ENCODE peak calls at places on chromosomes 13 and 19, in eight cellular contexts. U is right atrium auricular region; J is activated T-cell treated with anti-CD3 and anti-CD28 coated beads, Interleukin-2, amount 50 U/mL, for 72 hours; A is stimulated activated CD4-positive, alpha-beta T cell treated with anti-CD3 and anti-CD28 coated beads, Interleukin-2, amount 100 ng/mL, for 24 hours; R is HEK293T; M is effector memory CD4-positive, alpha-beta T cell; G is AG20443; X is fibroblast of pulmonary artery. W is an unnamed sample.

GRCh38 chr13:52845766-52846566 is 2.5 kb downstream of the PCDH8 start:
- DNase-seq in X (peak; percentile 8), J (peak; percentile 71), M (no peak), U (no peak), A (peak; percentile 61), G (peak; percentile 27), R (peak; percentile 60), W (no peak)

GRCh38 chr19:4715529-4716221 is 8.0 kb downstream of the DPP9 start:
- DNase-seq in M (no peak), X (no peak), R (no peak), U (peak; percentile 64), J (no peak), A (no peak), G (no peak), W (no peak)

GRCh38 chr13:108345016-108345415 is 75.5 kb downstream of the TNFSF13B start:
- DNase-seq in A (no peak), J (no peak), U (no peak), M (no peak), G (no peak), X (no peak), R (no peak), W (no peak)

GRCh38 chr19:47049307-47049700 is 880 bp upstream of the TMEM160 start:
- DNase-seq in X (peak; percentile 25), M (no peak), G (peak; percentile 64), A (no peak), R (no peak), J (no peak), U (no peak), W (no peak)

GRCh38 chr19:35487821-35488220 is 2.4 kb downstream of the KRTDAP start:
- DNase-seq in A (no peak), X (no peak), U (no peak), R (no peak), G (no peak), J (no peak), M (no peak), W (no peak)

GRCh38 chr13:45615501-45616101 is at the start of gene ERICH6B:
- DNase-seq in U (no peak), G (peak; percentile 40), J (peak; percentile 9), A (peak; percentile 20), R (no peak), M (no peak), X (peak; percentile 26), W (no peak)

GRCh38 chr13:25149670-25150069 is 22.4 kb downstream of the AMER2 start:
- DNase-seq in A (no peak), J (no peak), U (no peak), R (no peak), G (no peak), X (no peak), M (no peak), W (no peak)

GRCh38 chr13:111488466-111489132 is 168.2 kb downstream of the TEX29 start:
- DNase-seq in U (no peak), A (no peak), R (no peak), M (no peak), J (no peak), G (no peak), X (no peak), W (no peak)

GRCh38 chr19:14519245-14519859 is 1.2 kb upstream of the DNAJB1 start:
- DNase-seq in U (no peak), X (no peak), A (no peak), M (no peak), G (no peak), R (no peak), J (no peak), W (no peak)

GRCh38 chr13:23007430-23007829 is 173.3 kb upstream of the SGCG start:
- DNase-seq in X (no peak), U (no peak), J (no peak), G (no peak), R (no peak), M (no peak), A (no peak), W (no peak)

GRCh38 chr19:43562698-43563241 is 12.6 kb downstream of the XRCC1 start:
- DNase-seq in R (no peak), G (peak; percentile 73), M (peak; percentile 67), A (peak; percentile 64), J (peak; percentile 79), U (peak; percentile 77), X (peak; percentile 84), W (no peak)

GRCh38 chr19:35657904-35658700 is 8.2 kb upstream of the UPK1A start:
- DNase-seq in R (no peak), U (no peak), M (no peak), A (no peak), X (no peak), G (no peak), J (no peak), W (no peak)

GRCh38 chr13:77031869-77032268 is 4.9 kb upstream of the FBXL3 start:
- DNase-seq in A (no peak), R (no peak), G (no peak), M (no peak), J (no peak), X (no peak), U (no peak), W (no peak)

GRCh38 chr19:41638624-41639023 is 11.8 kb upstream of the CEACAM4 start:
- DNase-seq in G (no peak), M (no peak), U (no peak), A (no peak), J (no peak), R (no peak), X (no peak), W (no peak)

GRCh38 chr19:5079410-5079774 is 110.5 kb downstream of the KDM4B start:
- DNase-seq in G (no peak), M (no peak), X (no peak), A (no peak), J (no peak), U (no peak), R (no peak), W (no peak)

GRCh38 chr19:57465680-57466381 is 8.9 kb upstream of the VN1R1 start:
- DNase-seq in J (peak; percentile 29), X (peak; percentile 53), A (no peak), R (peak; percentile 17), M (no peak), U (no peak), G (no peak), W (no peak)

GRCh38 chr13:40776681-40777165 is 5.7 kb upstream of the MRPS31 start:
- DNase-seq in M (peak; percentile 66), A (peak; percentile 67), G (no peak), J (peak; percentile 76), U (no peak), X (peak; percentile 40), R (no peak), W (no peak)

GRCh38 chr19:15426485-15427349 is 7.9 kb upstream of the AKAP8L start:
- DNase-seq in R (no peak), G (no peak), X (no peak), J (no peak), A (no peak), U (no peak), M (no peak), W (no peak)

GRCh38 chr19:38134538-38135149 is 89.4 kb downstream of the DPF1 start:
- DNase-seq in R (peak; percentile 68), J (peak; percentile 46), M (no peak), A (peak; percentile 38), X (peak; percentile 60), G (peak; percentile 58), U (no peak), W (no peak)

GRCh38 chr19:6925801-6926751 is 38.7 kb downstream of the ADGRE1 start:
- DNase-seq in U (no peak), X (no peak), M (no peak), G (no peak), A (peak; percentile 35), J (peak; percentile 43), R (peak; percentile 26), W (no peak)